ENCODE peak calls at places on chromosome X, in nine cellular contexts. C is GM12864, K is sigmoid colon, E is small intestine, T is A549, O is left lung, W is fibroblast of lung, V is PC-9, G is body of pancreas. R is an unnamed sample.

GRCh38 chrX:40007746-40008705 is 89.7 kb downstream of the BCOR start:
- DNase-seq in W (no peak), K (no peak), T (no peak), O (no peak), C (no peak), V (no peak), G (no peak), E (no peak), R (no peak)

GRCh38 chrX:53018627-53019026 is 30.0 kb upstream of the GPR173 start:
- DNase-seq in K (no peak), V (no peak), E (no peak), O (no peak), G (no peak), T (no peak), W (no peak), C (no peak), R (no peak)

GRCh38 chrX:46653482-46653881 is 79.9 kb downstream of the CHST7 start:
- DNase-seq in O (no peak), T (peak), K (no peak), G (no peak), C (no peak), W (no peak), V (peak), E (no peak), R (peak)

GRCh38 chrX:23773601-23774175 is 9.3 kb upstream of the SAT1 start:
- DNase-seq in E (peak), O (no peak), T (no peak), C (no peak), V (no peak), W (no peak), G (no peak), K (no peak), R (no peak)

GRCh38 chrX:56029691-56030090 is 202.5 kb upstream of the KLF8 start:
- DNase-seq in V (peak), E (no peak), K (no peak), G (no peak), O (no peak), C (no peak), T (no peak), W (no peak), R (no peak)

GRCh38 chrX:16666541-16666940 is 16.6 kb downstream of the S100G start:
- DNase-seq in G (no peak), K (no peak), W (peak), C (no peak), V (peak), E (no peak), O (no peak), T (no peak), R (peak)

GRCh38 chrX:83535417-83536244 is 27.5 kb downstream of the POU3F4 start:
- DNase-seq in T (no peak), V (no peak), W (peak), E (peak), K (no peak), G (no peak), C (no peak), O (no peak), R (no peak)

GRCh38 chrX:41344053-41344452 is 10.1 kb downstream of the DDX3X start:
- DNase-seq in K (no peak), C (no peak), O (no peak), G (no peak), T (no peak), W (no peak), E (no peak), V (no peak), R (no peak)

GRCh38 chrX:9482837-9483236 is 18.0 kb downstream of the TBL1X start:
- DNase-seq in O (no peak), V (no peak), G (no peak), E (no peak), C (no peak), T (no peak), W (no peak), K (no peak), R (no peak)

GRCh38 chrX:135596495-135596894 is 76.0 kb downstream of the INTS6L start:
- DNase-seq in G (peak), O (peak), V (no peak), E (peak), K (no peak), T (peak), C (no peak), W (peak), R (peak)

GRCh38 chrX:85992811-85993229 is 54.5 kb downstream of the CHM start:
- DNase-seq in G (no peak), T (no peak), W (peak), K (no peak), V (no peak), E (peak), O (no peak), C (no peak), R (peak)

GRCh38 chrX:68832101-68832416 is 3.2 kb downstream of the EFNB1 start:
- DNase-seq in G (no peak), K (peak), C (no peak), V (no peak), O (peak), W (peak), E (peak), T (no peak), R (peak)

GRCh38 chrX:28609917-28610613 is 22.8 kb downstream of the IL1RAPL1 start:
- DNase-seq in E (no peak), C (no peak), G (peak), T (no peak), W (peak), O (no peak), V (no peak), K (peak), R (no peak)

GRCh38 chrX:15349046-15349445 is 13.7 kb upstream of the PIGA start:
- DNase-seq in V (peak), C (no peak), G (peak), T (peak), W (peak), E (peak), O (no peak), K (no peak), R (peak)

GRCh38 chrX:43456056-43456455 is 200.0 kb upstream of the MAOA start:
- DNase-seq in G (no peak), C (no peak), K (no peak), E (no peak), O (no peak), V (no peak), T (no peak), W (no peak), R (no peak)

GRCh38 chrX:155026727-155027508 is at the start of gene FUNDC2:
- DNase-seq in K (peak), E (peak), V (peak), T (peak), C (peak), W (peak), G (peak), O (peak), R (peak)
- H3K4me3 ChIP-seq in K (peak), E (peak), V (peak), T (peak), C (peak), W (peak), G (peak), O (peak), R (peak)

DNA sequence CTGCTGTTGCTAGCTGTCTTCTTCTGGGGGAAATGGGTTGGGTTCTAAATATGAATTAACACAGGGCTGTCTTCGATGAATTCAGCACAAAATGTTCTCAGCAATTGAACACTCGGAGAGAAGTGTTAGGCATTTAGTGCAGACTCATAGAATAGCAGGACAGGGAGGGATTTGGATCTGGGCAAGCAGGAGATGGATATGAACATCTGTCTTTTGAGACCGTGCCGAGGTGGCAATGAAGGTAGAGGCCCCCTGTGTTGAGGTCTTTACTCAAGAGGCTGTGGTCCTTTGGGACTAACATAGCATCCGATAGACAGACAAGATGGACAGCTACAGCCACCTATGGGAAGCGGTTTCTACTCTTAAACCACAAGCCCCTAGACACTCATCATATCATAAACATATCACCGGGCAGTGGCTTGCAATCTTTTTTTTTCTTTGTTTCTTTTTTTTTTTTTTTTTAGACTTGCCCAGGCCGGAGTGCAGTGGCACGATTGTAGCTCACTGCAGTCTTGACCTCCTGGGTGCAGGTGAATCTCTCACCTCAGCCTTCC is 6.7 kb downstream of the CD99 start:
- DNase-seq in V (no peak), T (no peak), E (peak), C (no peak), K (no peak), O (no peak), G (no peak), W (peak), R (peak)
- H3K4me3 ChIP-seq in V (peak), T (no peak), E (no peak), C (peak), K (peak), O (no peak), G (no peak), W (no peak), R (no peak)

GRCh38 chrX:119756926-119757635 is 1.3 kb upstream of the SOWAHD start:
- DNase-seq in V (no peak), K (no peak), O (peak), T (no peak), E (peak), G (peak), C (no peak), W (no peak), R (no peak)

GRCh38 chrX:119753639-119754257 is 4.6 kb upstream of the SOWAHD start:
- DNase-seq in G (no peak), E (peak), C (no peak), K (no peak), O (peak), V (peak), T (peak), W (no peak), R (peak)

GRCh38 chrX:119757646-119757978 is 776 bp upstream of the SOWAHD start:
- DNase-seq in E (no peak), T (no peak), O (no peak), G (no peak), C (no peak), V (no peak), W (no peak), K (no peak), R (no peak)

GRCh38 chrX:119757979-119758681 is at the start of gene SOWAHD:
- DNase-seq in K (peak), V (peak), T (peak), W (no peak), G (peak), E (peak), O (peak), C (no peak), R (no peak)

GRCh38 chrX:119755981-119756533 is 2.3 kb upstream of the SOWAHD start:
- DNase-seq in C (peak), K (no peak), E (peak), O (peak), G (no peak), V (no peak), W (no peak), T (no peak), R (no peak)
- H3K4me3 ChIP-seq in C (no peak), K (no peak), E (no peak), O (no peak), G (no peak), V (no peak), W (no peak), T (no peak), R (no peak)

DNA sequence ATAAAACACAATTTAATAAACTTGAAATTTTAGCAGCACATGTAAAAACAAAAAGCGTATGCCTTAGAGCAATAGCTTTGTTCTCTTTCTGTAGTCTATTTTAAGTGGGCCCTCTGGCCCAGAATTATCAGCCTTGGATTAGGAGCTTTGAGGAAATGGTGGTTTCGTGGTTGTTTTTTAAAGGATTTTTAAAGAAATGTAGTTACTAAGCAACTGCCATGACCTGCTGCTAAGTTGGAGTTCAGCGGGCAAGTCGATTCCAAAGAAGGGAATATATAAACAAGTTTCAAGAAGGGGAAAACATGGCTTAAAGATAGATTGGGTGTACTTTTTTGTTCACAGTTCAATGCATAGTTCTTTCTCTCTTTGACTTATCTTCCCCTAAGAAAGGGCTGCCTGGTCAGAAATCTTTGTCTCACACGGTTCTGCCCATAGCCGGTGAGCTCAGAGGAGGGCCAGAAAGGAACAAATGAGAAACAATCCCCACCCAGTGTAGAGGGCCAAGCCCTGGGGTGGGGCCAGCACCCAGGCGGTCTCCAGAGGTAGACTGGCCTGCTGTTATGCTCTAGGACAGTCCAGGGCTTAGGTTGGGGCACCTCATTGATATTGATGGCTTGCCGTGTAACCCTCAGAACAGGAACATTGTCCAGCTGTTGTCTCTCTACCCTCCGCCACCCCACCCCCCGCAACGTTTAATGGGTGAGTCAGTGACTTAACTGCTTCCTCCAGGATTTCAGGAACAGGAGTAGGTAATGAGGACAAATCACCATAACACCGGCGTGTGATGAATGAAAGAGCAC is 32.5 kb downstream of the DLG3 start:
- DNase-seq in O (peak), W (peak), V (peak), G (peak), K (peak), C (no peak), T (peak), E (peak), R (peak)
- H3K4me3 ChIP-seq in O (no peak), W (peak), V (peak), G (no peak), K (peak), C (no peak), T (peak), E (no peak), R (peak)

GRCh38 chrX:22699591-22700091 is 300.1 kb upstream of the DDX53 start:
- DNase-seq in E (no peak), K (no peak), O (no peak), V (no peak), C (no peak), G (no peak), W (peak), T (no peak), R (peak)
- H3K4me3 ChIP-seq in E (no peak), K (no peak), O (no peak), V (no peak), C (no peak), G (no peak), W (no peak), T (no peak), R (peak)

GRCh38 chrX:11666180-11666579 is 460 bp upstream of the ARHGAP6 start:
- DNase-seq in C (no peak), V (no peak), W (no peak), G (no peak), K (peak), E (no peak), O (no peak), T (no peak), R (no peak)
- H3K4me3 ChIP-seq in C (no peak), V (no peak), W (peak), G (no peak), K (peak), E (no peak), O (peak), T (no peak), R (peak)

GRCh38 chrX:13697440-13697839 is 8.5 kb downstream of the RAB9A start:
- DNase-seq in C (peak), O (no peak), G (no peak), K (no peak), V (no peak), T (no peak), W (no peak), E (no peak), R (no peak)
- H3K4me3 ChIP-seq in C (no peak), O (no peak), G (no peak), K (no peak), V (no peak), T (no peak), W (no peak), E (no peak), R (no peak)

DNA sequence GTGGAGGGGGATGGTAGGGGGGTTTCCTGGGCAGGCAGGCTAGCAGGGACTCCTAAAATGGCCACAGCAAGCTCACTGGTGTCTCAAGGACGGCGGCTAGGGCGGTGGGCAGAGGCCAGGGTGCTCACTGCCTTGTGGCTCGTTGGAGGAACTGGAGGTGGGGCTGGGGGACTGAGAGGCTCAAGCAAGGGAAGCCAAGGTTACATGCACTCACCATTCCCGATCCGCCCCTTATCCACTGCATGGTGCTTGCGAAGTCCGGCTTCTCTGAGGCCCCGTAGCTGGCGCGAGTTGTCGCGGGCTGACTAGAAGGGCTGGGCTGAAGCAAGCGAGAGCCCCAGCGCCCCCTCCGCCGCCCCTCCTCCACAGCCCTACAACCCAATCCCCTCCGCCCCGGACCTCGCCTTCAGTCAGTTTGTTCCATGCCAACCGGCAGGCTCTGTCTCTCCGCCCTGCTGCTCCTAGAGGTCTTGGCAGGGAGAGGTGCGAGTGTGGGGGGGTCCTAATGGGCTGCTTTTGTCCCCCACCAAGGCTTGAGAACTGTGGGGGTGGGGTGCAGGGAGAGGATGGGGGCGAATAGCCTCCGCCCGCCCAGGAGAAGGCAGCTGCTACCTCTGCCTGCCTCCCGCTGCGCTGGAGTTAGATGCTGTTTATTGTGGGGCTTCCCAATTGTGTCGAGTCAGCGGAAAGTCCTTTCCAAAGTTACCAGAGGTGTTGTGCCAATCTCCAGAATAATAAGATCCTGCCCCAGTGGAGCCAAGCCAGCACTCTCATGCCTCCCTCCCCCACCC is at the start of gene ARHGEF9:
- DNase-seq in O (no peak), V (no peak), K (peak), E (peak), G (peak), C (no peak), W (peak), T (no peak), R (peak)
- H3K4me3 ChIP-seq in O (peak), V (no peak), K (peak), E (peak), G (peak), C (peak), W (peak), T (no peak), R (peak)

DNA sequence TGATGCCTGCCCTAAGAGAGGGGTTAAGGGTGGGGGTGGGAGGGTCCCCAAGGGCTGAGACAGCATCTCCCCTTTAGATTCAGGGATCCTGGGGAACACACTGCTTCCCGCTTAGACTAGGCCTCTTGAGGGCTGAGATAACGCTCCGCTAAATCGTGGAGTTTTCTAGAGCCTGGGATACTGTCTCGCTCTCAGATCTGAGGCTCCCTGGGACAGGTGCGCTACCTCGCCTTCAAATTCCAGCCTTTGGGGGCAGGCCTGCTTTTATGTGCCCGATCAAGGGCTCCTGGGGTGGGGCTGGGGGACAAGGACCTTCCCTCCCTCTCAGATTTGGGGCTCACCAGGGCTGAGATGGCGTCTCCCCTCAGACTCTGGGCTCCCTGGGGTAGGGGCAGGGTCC is 440 bp upstream of the ARHGAP36 start:
- DNase-seq in C (no peak), V (no peak), O (no peak), E (no peak), W (no peak), T (no peak), K (no peak), G (no peak), R (no peak)
- H3K4me3 ChIP-seq in C (no peak), V (no peak), O (no peak), E (no peak), W (no peak), T (no peak), K (no peak), G (no peak), R (no peak)

DNA sequence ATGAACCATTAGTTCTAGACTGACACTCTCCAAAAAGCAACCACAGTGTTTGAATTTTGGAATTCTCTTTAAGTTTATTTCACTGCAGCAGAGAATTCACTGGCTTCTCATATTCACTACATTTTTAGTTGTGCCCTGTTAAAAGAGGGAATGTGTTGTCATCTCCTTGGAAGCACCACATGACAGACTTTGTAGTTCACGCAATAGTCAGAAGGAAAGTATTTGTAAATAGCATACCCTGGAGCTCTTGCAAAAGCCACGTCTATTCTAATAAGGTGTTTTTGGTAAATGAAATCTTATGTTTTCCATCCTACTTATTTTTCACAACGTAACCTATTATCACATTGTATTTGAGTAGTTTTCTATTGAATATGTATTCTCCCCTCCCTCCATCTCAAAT is 25.8 kb downstream of the DOCK11 start:
- DNase-seq in W (peak), E (no peak), V (no peak), G (no peak), O (no peak), T (no peak), C (no peak), K (no peak), R (peak)
- H3K4me3 ChIP-seq in W (no peak), E (no peak), V (no peak), G (no peak), O (no peak), T (no peak), C (no peak), K (no peak), R (no peak)

R was measured in choroid plexus epithelial cell.